ENCODE peak calls at places on chromosomes 3 and 15, in eight cellular contexts. O is aorta; U is GM12878; J is GM23248; Z is body of pancreas; C is CD8-positive, alpha-beta T cell; B is tibial nerve; L is spleen. T is an unnamed sample. For H3K27me3 and H3K4me1, the result is how much of the 10 kb centered on the place peaks cover.

GRCh38 chr3:174859756-174860155 is 622 bp downstream of the NAALADL2 start:
- DNase-seq in O (no peak), U (no peak), J (no peak), Z (no peak), C (no peak), B (no peak), L (no peak), T (no peak)

GRCh38 chr15:45612790-45613415 is 21.9 kb upstream of the SQOR start:
- DNase-seq in O (no peak), U (no peak), J (peak), Z (no peak), C (no peak), B (no peak), L (no peak), T (no peak)

GRCh38 chr3:50971487-50971924 is 296.8 kb downstream of the DOCK3 start:
- DNase-seq in O (no peak), U (no peak), J (peak), Z (peak), C (peak), B (no peak), L (no peak), T (no peak)

GRCh38 chr15:41603411-41603935 is 44.5 kb downstream of the TYRO3 start:
- DNase-seq in O (no peak), U (no peak), J (no peak), Z (no peak), C (no peak), B (no peak), L (no peak), T (no peak)

GRCh38 chr3:185207931-185208746 is 45.7 kb downstream of the EHHADH start:
- DNase-seq in O (no peak), U (peak), J (peak), Z (no peak), C (no peak), B (no peak), L (no peak), T (no peak)

GRCh38 chr15:85618956-85619491 is 175.7 kb downstream of the KLHL25 start:
- DNase-seq in O (peak), U (no peak), J (peak), Z (peak), C (peak), B (peak), L (no peak), T (peak)

GRCh38 chr3:130395916-130396315 is 50.4 kb downstream of the COL6A5 start:
- DNase-seq in O (no peak), U (no peak), J (peak), Z (no peak), C (no peak), B (no peak), L (no peak), T (no peak)

GRCh38 chr3:49761661-49762060 is 24.7 kb downstream of the IP6K1 start:
- DNase-seq in O (no peak), U (no peak), J (no peak), Z (no peak), C (no peak), B (no peak), L (no peak), T (no peak)

GRCh38 chr15:89745768-89746167 is 5.3 kb downstream of the MESP1 start:
- DNase-seq in O (no peak), U (no peak), J (no peak), Z (no peak), C (no peak), B (no peak), L (no peak), T (no peak)

GRCh38 chr3:71497367-71497925 is 86.1 kb downstream of the FOXP1 start:
- DNase-seq in O (no peak), U (no peak), J (no peak), Z (no peak), C (no peak), B (no peak), L (no peak), T (no peak)

GRCh38 chr3:45730409-45731154 is 41.4 kb downstream of the SACM1L start:
- DNase-seq in O (no peak), U (peak), J (no peak), Z (no peak), C (no peak), B (no peak), L (no peak), T (no peak)

GRCh38 chr15:61016087-61016486 is 213.0 kb downstream of the RORA start:
- DNase-seq in O (no peak), U (no peak), J (no peak), Z (no peak), C (no peak), B (no peak), L (no peak), T (no peak)

GRCh38 chr3:79767953-79768282 is at the start of gene ROBO1:
- DNase-seq in O (no peak), U (no peak), J (no peak), Z (no peak), C (no peak), B (no peak), L (no peak), T (no peak)

GRCh38 chr3:56801151-56801596 is 575 bp downstream of the ARHGEF3 start:
- DNase-seq in O (no peak), U (no peak), J (no peak), Z (peak), C (no peak), B (no peak), L (peak), T (no peak)

GRCh38 chr3:57864853-57865252 is 108.7 kb downstream of the SLMAP start:
- DNase-seq in O (no peak), U (no peak), J (peak), Z (no peak), C (no peak), B (no peak), L (no peak), T (no peak)

GRCh38 chr15:101137312-101137940 is 114.4 kb downstream of the CHSY1 start:
- DNase-seq in O (no peak), U (no peak), J (no peak), Z (no peak), C (no peak), B (no peak), L (peak), T (no peak)

GRCh38 chr15:99052205-99052604 is 44.6 kb upstream of the PGPEP1L start:
- DNase-seq in O (no peak), U (peak), J (no peak), Z (no peak), C (no peak), B (no peak), L (no peak), T (no peak)

GRCh38 chr3:23888617-23889228 is 28.1 kb downstream of the NKIRAS1 start:
- DNase-seq in O (no peak), U (no peak), J (peak), Z (no peak), C (no peak), B (peak), L (no peak), T (no peak)

GRCh38 chr3:25493786-25494185 is 65.7 kb downstream of the RARB start:
- DNase-seq in O (no peak), U (no peak), J (peak), Z (no peak), C (no peak), B (no peak), L (no peak), T (no peak)

GRCh38 chr3:51332156-51332555 is 52.9 kb upstream of the MANF start:
- DNase-seq in O (no peak), U (no peak), J (no peak), Z (no peak), C (no peak), B (no peak), L (no peak), T (no peak)

GRCh38 chr15:92809880-92810361 is 90.2 kb upstream of the CHD2 start:
- DNase-seq in O (no peak), U (no peak), J (peak), Z (peak), C (no peak), B (peak), L (peak), T (peak)

GRCh38 chr15:59436774-59437472 is 1.1 kb upstream of the FAM81A start:
- DNase-seq in O (no peak), U (no peak), J (peak), Z (no peak), C (no peak), B (no peak), L (no peak), T (no peak)

GRCh38 chr3:131386429-131386926 is 4.9 kb downstream of the NUDT16 start:
- DNase-seq in O (no peak), U (no peak), J (no peak), Z (peak), C (no peak), B (peak), L (peak), T (no peak)

GRCh38 chr3:125641901-125642300 is 46.6 kb upstream of the OSBPL11 start:
- DNase-seq in O (no peak), U (no peak), J (no peak), Z (no peak), C (no peak), B (no peak), L (no peak), T (no peak)

GRCh38 chr3:104629038-104629437 is 737.7 kb upstream of the ALCAM start:
- DNase-seq in O (no peak), U (no peak), J (peak), Z (no peak), C (no peak), B (no peak), L (no peak), T (no peak)

GRCh38 chr3:33942483-33943150 is 144.2 kb downstream of the PDCD6IP start:
- DNase-seq in O (no peak), U (no peak), J (peak), Z (no peak), C (no peak), B (no peak), L (no peak), T (no peak)

GRCh38 chr15:83289160-83289559 is 4.7 kb upstream of the BNC1 start:
- DNase-seq in O (no peak), U (no peak), J (peak), Z (no peak), C (no peak), B (no peak), L (no peak), T (no peak)
- H3K27me3 ChIP-seq in O (under half), U (under half), J (under half), Z (under half), C (under half), B (under half), L (under half), T (under half)

GRCh38 chr3:52494446-52494845 is 692 bp upstream of the STAB1 start:
- DNase-seq in O (no peak), U (no peak), J (no peak), Z (no peak), C (no peak), B (no peak), L (no peak), T (no peak)

GRCh38 chr3:52490035-52490937 is 4.9 kb upstream of the STAB1 start:
- DNase-seq in O (no peak), U (no peak), J (no peak), Z (no peak), C (no peak), B (no peak), L (no peak), T (no peak)

GRCh38 chr3:52493232-52494017 is 1.7 kb upstream of the STAB1 start:
- DNase-seq in O (peak), U (no peak), J (no peak), Z (no peak), C (no peak), B (peak), L (no peak), T (no peak)

GRCh38 chr3:52490938-52491526 is 4.1 kb upstream of the STAB1 start:
- DNase-seq in O (no peak), U (no peak), J (no peak), Z (no peak), C (no peak), B (no peak), L (peak), T (no peak)

DNA sequence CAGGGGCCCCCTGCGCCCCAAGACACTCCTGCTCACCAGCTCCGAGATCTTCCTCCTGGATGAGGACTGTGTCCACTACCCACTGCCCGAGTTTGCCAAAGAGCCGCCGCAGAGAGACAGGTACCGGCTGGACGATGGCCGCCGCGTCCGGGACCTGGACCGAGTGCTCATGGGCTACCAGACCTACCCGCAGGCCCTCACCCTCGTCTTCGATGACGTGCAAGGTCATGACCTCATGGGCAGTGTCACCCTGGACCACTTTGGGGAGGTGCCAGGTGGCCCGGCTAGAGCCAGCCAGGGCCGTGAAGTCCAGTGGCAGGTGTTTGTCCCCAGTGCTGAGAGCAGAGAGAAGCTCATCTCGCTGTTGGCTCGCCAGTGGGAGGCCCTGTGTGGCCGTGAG is 3.1 kb upstream of the STAB1 start:
- DNase-seq in O (no peak), U (no peak), J (no peak), Z (no peak), C (no peak), B (no peak), L (no peak), T (no peak)
- H3K4me1 ChIP-seq in O (under half), U (under half), J (under half), Z (under half), C (under half), B (under half), L (half or more), T (under half)

GRCh38 chr3:193928354-193929209 is 207.4 kb upstream of the HES1 start:
- DNase-seq in O (no peak), U (no peak), J (no peak), Z (no peak), C (no peak), B (no peak), L (no peak), T (no peak)
- H3K27me3 ChIP-seq in O (under half), U (under half), J (under half), Z (under half), C (under half), B (under half), L (under half), T (under half)

GRCh38 chr3:14402304-14402811 is at the start of gene SLC6A6:
- DNase-seq in O (peak), U (peak), J (peak), Z (peak), C (peak), B (peak), L (peak), T (peak)
- H3K4me1 ChIP-seq in O (under half), U (under half), J (under half), Z (under half), C (under half), B (under half), L (half or more), T (under half)

GRCh38 chr15:64045774-64046346 is 425 bp downstream of the DAPK2 start:
- DNase-seq in O (peak), U (no peak), J (no peak), Z (peak), C (no peak), B (no peak), L (peak), T (no peak)
- H3K27me3 ChIP-seq in O (under half), U (under half), J (under half), Z (under half), C (under half), B (under half), L (under half), T (under half)

DNA sequence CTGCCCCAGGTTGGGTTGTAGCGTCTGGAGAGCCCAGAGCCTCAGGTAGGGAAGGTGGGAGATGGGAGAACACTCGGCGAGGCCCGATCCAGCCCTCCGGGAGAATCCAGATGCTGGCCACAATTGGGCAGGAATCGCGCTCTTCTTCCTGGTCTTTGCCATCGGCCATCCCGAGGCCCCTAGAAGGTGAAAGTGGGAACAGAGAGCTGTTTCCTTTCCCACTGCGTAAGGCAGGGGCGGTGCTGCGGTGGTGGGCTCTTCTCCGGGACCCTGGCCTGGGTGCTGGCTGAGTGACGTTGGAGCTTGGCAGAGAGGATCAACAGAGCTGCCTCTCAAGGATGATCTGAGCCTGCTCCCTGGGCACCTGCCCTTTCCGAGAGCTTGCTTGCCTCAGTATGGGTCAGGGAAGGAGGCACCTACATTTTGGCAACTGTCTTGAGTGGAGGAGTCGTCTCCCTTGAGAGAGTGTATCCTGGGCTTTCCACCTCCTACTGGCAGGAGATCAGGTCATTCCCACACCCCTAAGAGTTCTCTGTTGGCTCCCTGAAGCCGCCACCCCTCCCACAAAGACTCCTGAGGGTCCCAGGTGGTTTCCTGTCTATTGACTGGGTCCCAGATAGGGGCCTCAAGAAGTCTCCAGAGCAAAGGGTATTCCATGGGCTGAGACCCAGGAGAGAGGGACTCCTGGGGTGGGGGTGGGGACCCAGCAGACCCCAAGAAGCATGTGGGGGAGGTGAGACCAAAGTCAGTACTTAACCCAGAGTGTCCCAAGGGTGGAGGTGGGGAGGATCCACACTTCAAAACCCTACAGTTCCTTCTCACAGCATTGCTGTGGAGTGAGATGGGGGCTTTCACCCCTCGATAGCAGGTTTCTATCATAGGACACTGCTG is 1.6 kb downstream of the C15orf39 start:
- DNase-seq in O (no peak), U (no peak), J (peak), Z (no peak), C (no peak), B (peak), L (no peak), T (peak)
- H3K4me1 ChIP-seq in O (under half), U (under half), J (under half), Z (under half), C (under half), B (under half), L (half or more), T (under half)

GRCh38 chr15:79430901-79431635 is 1.1 kb upstream of the MINAR1 start:
- DNase-seq in O (no peak), U (no peak), J (no peak), Z (no peak), C (no peak), B (no peak), L (no peak), T (no peak)
- H3K27me3 ChIP-seq in O (under half), U (under half), J (under half), Z (under half), C (under half), B (half or more), L (under half), T (half or more)

GRCh38 chr3:156681003-156681402 is 6.6 kb downstream of the TIPARP start:
- DNase-seq in O (no peak), U (no peak), J (peak), Z (peak), C (no peak), B (no peak), L (no peak), T (peak)
- H3K4me1 ChIP-seq in O (under half), U (under half), J (half or more), Z (half or more), C (half or more), B (under half), L (half or more), T (half or more)

T was measured in RWPE2.